ENCODE peak calls at places on chromosomes 16 and 17, in seven cellular contexts. H, J, I, P, T, W and L are unnamed samples.

GRCh38 chr17:39738568-39738901 is 797 bp downstream of the GRB7 start:
- DNase-seq in H (no peak), J (peak), I (no peak), P (peak), T (peak), W (no peak), L (no peak)

GRCh38 chr17:28290703-28291102 is 28.3 kb upstream of the TMEM97 start:
- DNase-seq in H (no peak), J (no peak), I (no peak), P (no peak), T (no peak), W (no peak), L (no peak)

GRCh38 chr17:73135774-73136173 is 29.0 kb upstream of the SSTR2 start:
- DNase-seq in H (no peak), J (no peak), I (no peak), P (no peak), T (no peak), W (no peak), L (no peak)

GRCh38 chr17:3983945-3984484 is 19.8 kb upstream of the ATP2A3 start:
- DNase-seq in H (peak), J (no peak), I (no peak), P (no peak), T (no peak), W (no peak), L (no peak)

GRCh38 chr16:86787538-86787937 is 209.2 kb downstream of the FOXL1 start:
- DNase-seq in H (no peak), J (no peak), I (no peak), P (no peak), T (no peak), W (no peak), L (no peak)

GRCh38 chr17:49555495-49556018 is 20.1 kb upstream of the NXPH3 start:
- DNase-seq in H (no peak), J (no peak), I (no peak), P (no peak), T (no peak), W (no peak), L (no peak)

GRCh38 chr16:74107795-74108610 is 188.6 kb upstream of the PSMD7 start:
- DNase-seq in H (peak), J (peak), I (no peak), P (no peak), T (no peak), W (no peak), L (no peak)

GRCh38 chr17:37553357-37553966 is 55.8 kb downstream of the SYNRG start:
- DNase-seq in H (no peak), J (no peak), I (no peak), P (no peak), T (no peak), W (no peak), L (no peak)

GRCh38 chr16:58411736-58412614 is 19.7 kb downstream of the GINS3 start:
- DNase-seq in H (no peak), J (no peak), I (no peak), P (no peak), T (no peak), W (no peak), L (no peak)

GRCh38 chr17:76812968-76813367 is 55.2 kb upstream of the MGAT5B start:
- DNase-seq in H (no peak), J (no peak), I (no peak), P (no peak), T (no peak), W (no peak), L (no peak)

GRCh38 chr17:50634915-50635719 is 436 bp downstream of the ABCC3 start:
- DNase-seq in H (no peak), J (peak), I (no peak), P (no peak), T (no peak), W (no peak), L (no peak)

GRCh38 chr17:81665205-81666091 is 957 bp downstream of the OXLD1 start:
- DNase-seq in H (peak), J (peak), I (no peak), P (peak), T (no peak), W (no peak), L (no peak)

GRCh38 chr16:77877712-77878111 is 89.3 kb downstream of the VAT1L start:
- DNase-seq in H (peak), J (no peak), I (no peak), P (no peak), T (no peak), W (peak), L (no peak)

GRCh38 chr17:4560837-4561241 is 462 bp upstream of the GGT6 start:
- DNase-seq in H (no peak), J (no peak), I (no peak), P (no peak), T (no peak), W (no peak), L (no peak)

GRCh38 chr16:63385714-63386113 is 1349.5 kb upstream of the CDH8 start:
- DNase-seq in H (no peak), J (no peak), I (no peak), P (no peak), T (no peak), W (no peak), L (no peak)

GRCh38 chr17:37024181-37024637 is 75.5 kb downstream of the AATF start:
- DNase-seq in H (no peak), J (no peak), I (no peak), P (no peak), T (no peak), W (peak), L (no peak)

GRCh38 chr17:46814446-46814845 is 4.0 kb downstream of the WNT3 start:
- DNase-seq in H (no peak), J (no peak), I (no peak), P (no peak), T (no peak), W (no peak), L (no peak)

GRCh38 chr17:33049781-33050414 is 58.3 kb downstream of the SPACA3 start:
- DNase-seq in H (peak), J (peak), I (no peak), P (peak), T (peak), W (peak), L (peak)

GRCh38 chr16:10668322-10669045 is 26.2 kb downstream of the TEKT5 start:
- DNase-seq in H (peak), J (peak), I (no peak), P (no peak), T (no peak), W (no peak), L (no peak)

GRCh38 chr17:80322864-80323263 is 62.2 kb downstream of the RNF213 start:
- DNase-seq in H (no peak), J (no peak), I (no peak), P (no peak), T (no peak), W (no peak), L (no peak)

GRCh38 chr16:11896776-11897175 is 19.0 kb downstream of the GSPT1 start:
- DNase-seq in H (peak), J (no peak), I (no peak), P (no peak), T (no peak), W (peak), L (no peak)

GRCh38 chr17:81417879-81418709 is 22.8 kb downstream of the BAHCC1 start:
- DNase-seq in H (no peak), J (peak), I (no peak), P (no peak), T (no peak), W (no peak), L (no peak)

GRCh38 chr17:75897076-75898019 is 597 bp upstream of the TRIM65 start:
- DNase-seq in H (no peak), J (no peak), I (no peak), P (no peak), T (no peak), W (no peak), L (peak)

GRCh38 chr17:6517017-6517416 is 39.3 kb downstream of the PITPNM3 start:
- DNase-seq in H (no peak), J (no peak), I (no peak), P (no peak), T (no peak), W (no peak), L (no peak)

GRCh38 chr16:62298567-62298966 is 262.3 kb upstream of the CDH8 start:
- DNase-seq in H (no peak), J (no peak), I (no peak), P (no peak), T (no peak), W (no peak), L (no peak)

GRCh38 chr16:71882505-71883192 is 1.3 kb downstream of the ZNF821 start:
- DNase-seq in H (peak), J (peak), I (peak), P (peak), T (peak), W (peak), L (no peak)

GRCh38 chr17:66451188-66452149 is 149.1 kb downstream of the PRKCA start:
- DNase-seq in H (no peak), J (peak), I (no peak), P (no peak), T (no peak), W (no peak), L (no peak)

GRCh38 chr17:1168537-1169234 is 11.1 kb downstream of the ABR start:
- DNase-seq in H (no peak), J (no peak), I (no peak), P (no peak), T (no peak), W (no peak), L (no peak)

GRCh38 chr17:7351665-7352558 is at the start of gene KCTD11:
- DNase-seq in H (peak), J (peak), I (peak), P (peak), T (peak), W (peak), L (peak)

GRCh38 chr17:81409190-81409935 is 14.1 kb downstream of the BAHCC1 start:
- DNase-seq in H (no peak), J (no peak), I (no peak), P (no peak), T (no peak), W (no peak), L (no peak)

GRCh38 chr16:1861730-1862129 is 10.2 kb downstream of the MEIOB start:
- DNase-seq in H (no peak), J (no peak), I (no peak), P (no peak), T (no peak), W (no peak), L (no peak)

GRCh38 chr16:50323335-50324011 is 45.3 kb downstream of the BRD7 start:
- DNase-seq in H (peak), J (peak), I (no peak), P (no peak), T (peak), W (no peak), L (no peak)

GRCh38 chr17:10316986-10317834 is 55.6 kb downstream of the MYH13 start:
- DNase-seq in H (peak), J (peak), I (peak), P (no peak), T (peak), W (no peak), L (peak)

GRCh38 chr16:67537636-67538591 is 9.3 kb downstream of the RIPOR1 start:
- DNase-seq in H (no peak), J (peak), I (no peak), P (peak), T (no peak), W (no peak), L (no peak)

DNA sequence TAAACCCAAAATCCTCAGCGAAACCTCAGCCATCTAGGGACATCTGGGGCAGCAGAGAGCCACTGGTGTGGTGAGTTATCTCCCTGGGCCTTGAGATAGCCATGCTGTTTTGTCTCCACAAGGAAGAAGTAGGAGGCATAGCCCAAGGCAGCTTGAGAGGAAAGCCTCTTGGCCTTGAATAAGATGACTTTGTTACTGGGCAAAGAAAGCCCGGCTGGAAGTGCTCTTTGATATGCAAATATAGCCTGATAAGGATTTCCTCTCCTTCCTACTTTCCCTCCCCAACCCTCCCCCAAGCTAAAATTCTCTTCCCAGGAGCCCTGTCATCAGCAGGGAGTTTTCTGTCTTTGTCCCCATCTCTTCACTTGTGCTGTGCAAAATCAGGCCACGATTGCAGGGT is 694.4 kb downstream of the MAF start:
- DNase-seq in H (no peak), J (no peak), I (no peak), P (no peak), T (no peak), W (no peak), L (no peak)
- H3K27ac ChIP-seq in H (no peak), J (no peak), I (no peak), P (no peak), T (no peak), W (no peak), L (no peak)

GRCh38 chr17:78180083-78180482 is 6.8 kb downstream of the TK1 start:
- DNase-seq in H (peak), J (no peak), I (no peak), P (no peak), T (no peak), W (no peak), L (no peak)
- H3K27ac ChIP-seq in H (peak), J (no peak), I (peak), P (no peak), T (peak), W (no peak), L (peak)

GRCh38 chr17:63275318-63275967 is 170.7 kb downstream of the CYB561 start:
- DNase-seq in H (peak), J (no peak), I (no peak), P (no peak), T (no peak), W (peak), L (no peak)
- H3K27ac ChIP-seq in H (peak), J (no peak), I (no peak), P (no peak), T (no peak), W (peak), L (no peak)

GRCh38 chr16:88923926-88924833 is 52.8 kb downstream of the CBFA2T3 start:
- DNase-seq in H (no peak), J (peak), I (no peak), P (no peak), T (no peak), W (no peak), L (no peak)
- H3K27ac ChIP-seq in H (no peak), J (peak), I (no peak), P (no peak), T (no peak), W (no peak), L (no peak)